ENCODE peak calls at places on chromosomes 2 and 18, in ten cellular contexts. J, D, F, G, L, M, P, O, R and K are unnamed samples.

GRCh38 chr2:101692766-101693165 is 4.7 kb upstream of the MAP4K4 start:
- DNase-seq in P (no peak), F (no peak), R (no peak), J (no peak), L (no peak), O (no peak), M (peak), G (no peak), D (no peak), K (no peak)

GRCh38 chr2:28250006-28250405 is 142.7 kb upstream of the FOSL2 start:
- DNase-seq in G (peak), M (peak), J (peak), P (no peak), D (peak), L (no peak), F (no peak), O (no peak), R (no peak), K (no peak)

GRCh38 chr2:28949617-28950305 is 31.3 kb upstream of the TOGARAM2 start:
- DNase-seq in F (no peak), O (no peak), L (no peak), J (no peak), M (no peak), P (no peak), D (no peak), R (no peak), G (no peak), K (no peak)

GRCh38 chr2:241132549-241133435 is 16.5 kb downstream of the PASK start:
- DNase-seq in L (no peak), M (no peak), G (no peak), F (no peak), O (no peak), R (no peak), P (no peak), D (no peak), J (no peak), K (peak)

GRCh38 chr2:88530081-88530480 is 77.6 kb upstream of the FOXI3 start:
- DNase-seq in J (no peak), G (no peak), R (no peak), L (no peak), P (no peak), M (no peak), O (no peak), D (no peak), F (no peak), K (no peak)

GRCh38 chr2:56749152-56749752 is 565.5 kb downstream of the CCDC85A start:
- DNase-seq in O (no peak), J (peak), P (no peak), G (peak), F (no peak), R (peak), M (peak), L (no peak), D (peak), K (peak)

GRCh38 chr2:85744771-85745601 is 8.8 kb upstream of the ATOH8 start:
- DNase-seq in L (no peak), M (peak), J (peak), P (no peak), D (no peak), R (no peak), O (no peak), G (no peak), F (no peak), K (no peak)

GRCh38 chr18:58194028-58194427 is 150.0 kb downstream of the NEDD4L start:
- DNase-seq in R (no peak), M (no peak), F (no peak), J (no peak), G (no peak), P (no peak), O (peak), L (no peak), D (no peak), K (no peak)

GRCh38 chr2:128466377-128467175 is 147.9 kb upstream of the HS6ST1 start:
- DNase-seq in O (no peak), F (peak), D (no peak), J (no peak), G (no peak), R (no peak), M (no peak), P (no peak), L (no peak), K (no peak)

GRCh38 chr2:224885836-224886547 is 156.3 kb downstream of the DOCK10 start:
- DNase-seq in F (no peak), M (peak), D (peak), L (peak), P (no peak), J (peak), R (no peak), G (no peak), O (no peak), K (no peak)

GRCh38 chr2:29238497-29238896 is 123.3 kb downstream of the CLIP4 start:
- DNase-seq in J (peak), R (no peak), L (no peak), O (peak), D (peak), F (no peak), M (peak), G (peak), P (no peak), K (peak)

GRCh38 chr2:170436077-170436943 is 258.4 kb downstream of the MYO3B start:
- DNase-seq in L (no peak), P (no peak), F (no peak), D (no peak), O (no peak), G (no peak), M (no peak), R (no peak), J (no peak), K (no peak)

GRCh38 chr18:54801374-54801773 is 26.9 kb upstream of the RAB27B start:
- DNase-seq in P (no peak), L (no peak), J (peak), M (no peak), O (no peak), F (no peak), D (no peak), G (no peak), R (no peak), K (no peak)

GRCh38 chr2:48270209-48270608 is 259.7 kb upstream of the STON1 start:
- DNase-seq in O (no peak), J (no peak), L (no peak), F (no peak), R (no peak), M (no peak), P (no peak), D (no peak), G (no peak), K (no peak)

GRCh38 chr2:219124379-219125110 is 36.1 kb downstream of the NHEJ1 start:
- DNase-seq in P (no peak), G (no peak), M (peak), F (no peak), D (peak), O (no peak), R (no peak), L (peak), J (peak), K (no peak)

GRCh38 chr2:72947947-72948346 is 30.6 kb downstream of the EMX1 start:
- DNase-seq in L (no peak), F (no peak), M (no peak), G (no peak), R (no peak), D (no peak), J (no peak), O (no peak), P (no peak), K (no peak)

GRCh38 chr2:96315400-96316071 is 9.6 kb upstream of the ITPRIPL1 start:
- DNase-seq in O (peak), D (peak), P (no peak), M (peak), L (peak), J (peak), R (no peak), F (no peak), G (no peak), K (no peak)

GRCh38 chr2:71858056-71858455 is 289.6 kb downstream of the CYP26B1 start:
- DNase-seq in M (no peak), F (no peak), O (no peak), R (no peak), P (no peak), G (no peak), D (no peak), L (no peak), J (no peak), K (no peak)

GRCh38 chr2:52145005-52145404 is 1113.1 kb upstream of the NRXN1 start:
- DNase-seq in J (peak), P (no peak), F (no peak), D (no peak), G (no peak), L (no peak), O (no peak), M (peak), R (no peak), K (no peak)

GRCh38 chr2:18506883-18507519 is 53.5 kb downstream of the RDH14 start:
- DNase-seq in G (no peak), M (no peak), L (no peak), F (no peak), J (no peak), P (no peak), R (no peak), O (no peak), D (no peak), K (no peak)

GRCh38 chr2:19857806-19858205 is 44.0 kb downstream of the TTC32 start:
- DNase-seq in P (no peak), R (no peak), L (no peak), O (no peak), D (peak), M (no peak), F (no peak), G (peak), J (no peak), K (no peak)

GRCh38 chr2:86360781-86361180 is 23.4 kb upstream of the REEP1 start:
- DNase-seq in G (no peak), O (no peak), D (no peak), F (no peak), L (no peak), M (no peak), J (no peak), R (peak), P (no peak), K (no peak)

GRCh38 chr2:213080969-213081617 is 70.3 kb downstream of the IKZF2 start:
- DNase-seq in F (no peak), D (no peak), L (no peak), G (no peak), M (no peak), J (no peak), R (no peak), P (no peak), O (no peak), K (no peak)

GRCh38 chr2:165707088-165707487 is 87.0 kb downstream of the GALNT3 start:
- DNase-seq in P (no peak), R (no peak), D (no peak), M (no peak), F (no peak), J (no peak), L (no peak), G (no peak), O (no peak), K (no peak)

GRCh38 chr18:477565-477964 is 22.9 kb downstream of the COLEC12 start:
- DNase-seq in O (peak), M (no peak), D (no peak), F (no peak), P (no peak), R (no peak), L (no peak), G (no peak), J (no peak), K (peak)

GRCh38 chr2:50723549-50723948 is 308.4 kb downstream of the NRXN1 start:
- DNase-seq in J (no peak), M (no peak), R (no peak), G (no peak), F (no peak), P (no peak), D (no peak), O (no peak), L (no peak), K (no peak)

GRCh38 chr2:240581811-240582210 is 4.7 kb upstream of the CAPN10 start:
- DNase-seq in R (no peak), J (no peak), F (no peak), D (peak), L (no peak), G (no peak), O (no peak), M (no peak), P (no peak), K (no peak)

GRCh38 chr2:170212625-170213280 is 34.8 kb downstream of the MYO3B start:
- DNase-seq in R (no peak), J (no peak), O (no peak), L (no peak), M (no peak), P (no peak), G (no peak), D (no peak), F (no peak), K (no peak)

GRCh38 chr18:8689431-8689830 is 15.9 kb upstream of the MTCL1 start:
- DNase-seq in G (no peak), J (no peak), R (no peak), D (no peak), P (no peak), M (no peak), F (no peak), L (no peak), O (no peak), K (no peak)

GRCh38 chr18:45664824-45665763 is 49.8 kb downstream of the SLC14A2 start:
- DNase-seq in P (no peak), D (peak), O (peak), R (peak), M (peak), F (peak), J (peak), L (peak), G (peak), K (peak)

GRCh38 chr18:47749195-47749973 is 181.1 kb downstream of the SMAD2 start:
- DNase-seq in M (peak), O (peak), F (peak), G (peak), D (peak), J (peak), R (peak), L (peak), P (peak), K (peak)

GRCh38 chr2:54088191-54088634 is 27.2 kb upstream of the ACYP2 start:
- DNase-seq in R (no peak), G (no peak), J (peak), L (no peak), F (no peak), M (no peak), P (no peak), D (no peak), O (no peak), K (no peak)

GRCh38 chr18:58025733-58026132 is 18.3 kb upstream of the NEDD4L start:
- DNase-seq in D (peak), O (no peak), R (no peak), M (no peak), F (no peak), P (no peak), L (no peak), G (no peak), J (peak), K (no peak)

GRCh38 chr18:55968550-55968949 is 380.6 kb upstream of the TCF4 start:
- DNase-seq in F (no peak), O (no peak), J (peak), M (no peak), D (peak), G (no peak), L (no peak), P (no peak), R (no peak), K (no peak)

GRCh38 chr2:195706161-195706900 is 49.3 kb downstream of the SLC39A10 start:
- DNase-seq in R (peak), G (peak), P (no peak), F (no peak), L (no peak), D (no peak), M (peak), J (no peak), O (no peak), K (no peak)

GRCh38 chr18:10768221-10768620 is 242.4 kb downstream of the NAPG start:
- DNase-seq in F (no peak), L (no peak), D (no peak), P (no peak), M (no peak), J (no peak), G (no peak), O (no peak), R (no peak), K (no peak)

GRCh38 chr2:149926149-149926548 is 338.6 kb upstream of the MMADHC start:
- DNase-seq in L (no peak), R (no peak), M (no peak), G (no peak), J (peak), O (no peak), D (no peak), P (no peak), F (no peak), K (no peak)